ENCODE peak calls at places on chromosome 15, in four cellular contexts. W, K, P and B are unnamed samples.

GRCh38 chr15:89754361-89755154 is 3.5 kb upstream of the MESP1 start:
- DNase-seq in W (no peak), K (no peak), P (no peak), B (no peak)

GRCh38 chr15:33440911-33441310 is 130.1 kb downstream of the RYR3 start:
- DNase-seq in W (no peak), K (no peak), P (no peak), B (no peak)

GRCh38 chr15:61182955-61183354 is 46.1 kb downstream of the RORA start:
- DNase-seq in W (no peak), K (no peak), P (no peak), B (no peak)

GRCh38 chr15:67066041-67067021 is 929 bp downstream of the SMAD3 start:
- DNase-seq in W (peak; percentile 42), K (peak; percentile 63), P (no peak), B (no peak)

GRCh38 chr15:65870889-65871533 is 1.7 kb downstream of the RAB11A start:
- DNase-seq in W (peak; percentile 89), K (peak; percentile 74), P (no peak), B (peak; percentile 11)

GRCh38 chr15:73560501-73561117 is 72.6 kb downstream of the NPTN start:
- DNase-seq in W (peak; percentile 68), K (peak; percentile 76), P (peak; percentile 24), B (peak; percentile 70)

GRCh38 chr15:31455499-31455898 is 128.9 kb downstream of the KLF13 start:
- DNase-seq in W (no peak), K (peak; percentile 26), P (no peak), B (no peak)

GRCh38 chr15:84647726-84648125 is 6.4 kb downstream of the WDR73 start:
- DNase-seq in W (no peak), K (no peak), P (no peak), B (no peak)

GRCh38 chr15:44129911-44130310 is 65.2 kb downstream of the FRMD5 start:
- DNase-seq in W (no peak), K (no peak), P (no peak), B (no peak)